ENCODE peak calls at places on chromosome 14, in four cellular contexts. M, A, O and Q are unnamed samples.

GRCh38 chr14:105087963-105088811 is 23.0 kb upstream of the GPR132 start:
- DNase-seq in M (peak), A (no peak), O (no peak), Q (no peak)

GRCh38 chr14:100285021-100285912 is 21.0 kb downstream of the SLC25A29 start:
- DNase-seq in M (peak), A (no peak), O (no peak), Q (peak)

GRCh38 chr14:103142031-103142430 is 18.8 kb downstream of the TNFAIP2 start:
- DNase-seq in M (no peak), A (no peak), O (no peak), Q (no peak)

GRCh38 chr14:99726538-99727095 is 42.5 kb downstream of the CYP46A1 start:
- DNase-seq in M (no peak), A (no peak), O (no peak), Q (no peak)

GRCh38 chr14:76464856-76465255 is 88.9 kb downstream of the ESRRB start:
- DNase-seq in M (no peak), A (no peak), O (no peak), Q (no peak)

GRCh38 chr14:70822706-70823185 is 13.4 kb upstream of the MAP3K9 start:
- DNase-seq in M (no peak), A (no peak), O (no peak), Q (no peak)

GRCh38 chr14:91568626-91569025 is 58.5 kb upstream of the PPP4R3A start:
- DNase-seq in M (no peak), A (no peak), O (no peak), Q (no peak)

GRCh38 chr14:67191768-67192290 is 2.6 kb downstream of the GARIN2 start:
- DNase-seq in M (no peak), A (no peak), O (no peak), Q (no peak)

GRCh38 chr14:79253576-79253975 is 957.7 kb downstream of the DIO2 start:
- DNase-seq in M (no peak), A (no peak), O (no peak), Q (no peak)

GRCh38 chr14:92549853-92550244 is 36.3 kb downstream of the RIN3 start:
- DNase-seq in M (peak), A (peak), O (no peak), Q (no peak)

GRCh38 chr14:105748204-105748578 is 221.8 kb downstream of the TMEM121 start:
- DNase-seq in M (no peak), A (no peak), O (no peak), Q (no peak)

GRCh38 chr14:47857646-47858045 is 182.2 kb upstream of the MDGA2 start:
- DNase-seq in M (no peak), A (no peak), O (no peak), Q (no peak)

GRCh38 chr14:57182760-57183503 is 85.8 kb downstream of the EXOC5 start:
- DNase-seq in M (no peak), A (no peak), O (no peak), Q (no peak)

GRCh38 chr14:91693342-91693741 is 38.5 kb downstream of the CATSPERB start:
- DNase-seq in M (no peak), A (no peak), O (no peak), Q (no peak)

GRCh38 chr14:76500480-76500879 is 124.5 kb downstream of the ESRRB start:
- DNase-seq in M (no peak), A (no peak), O (no peak), Q (no peak)

GRCh38 chr14:68828728-68829127 is 35.9 kb upstream of the ZFP36L1 start:
- DNase-seq in M (no peak), A (no peak), O (no peak), Q (no peak)

GRCh38 chr14:44657688-44658388 is 150.8 kb upstream of the FSCB start:
- DNase-seq in M (no peak), A (no peak), O (no peak), Q (no peak)

GRCh38 chr14:36660736-36661505 is 739 bp upstream of the PAX9 start:
- DNase-seq in M (no peak), A (no peak), O (no peak), Q (no peak)

GRCh38 chr14:102775855-102776760 is 1.1 kb upstream of the TRAF3 start:
- DNase-seq in M (peak), A (no peak), O (no peak), Q (no peak)

GRCh38 chr14:30822080-30822571 is 52.2 kb upstream of the COCH start:
- DNase-seq in M (no peak), A (no peak), O (no peak), Q (no peak)

GRCh38 chr14:34693228-34693939 is 21.0 kb downstream of the CFL2 start:
- DNase-seq in M (peak), A (no peak), O (no peak), Q (no peak)

GRCh38 chr14:33432407-33433023 is 493.8 kb downstream of the NPAS3 start:
- DNase-seq in M (no peak), A (no peak), O (no peak), Q (no peak)

GRCh38 chr14:74595006-74595735 is 16.9 kb downstream of the LTBP2 start:
- DNase-seq in M (peak), A (no peak), O (no peak), Q (peak)

GRCh38 chr14:93764211-93764659 is 24.1 kb downstream of the PRIMA1 start:
- DNase-seq in M (no peak), A (peak), O (no peak), Q (peak)

GRCh38 chr14:47490353-47490752 is 185.1 kb downstream of the MDGA2 start:
- DNase-seq in M (no peak), A (no peak), O (no peak), Q (no peak)

GRCh38 chr14:51525705-51526104 is 126.0 kb upstream of the FRMD6 start:
- DNase-seq in M (no peak), A (no peak), O (no peak), Q (no peak)

GRCh38 chr14:105864116-105864515 is 337.7 kb downstream of the TMEM121 start:
- DNase-seq in M (no peak), A (no peak), O (no peak), Q (peak)

GRCh38 chr14:34875031-34875922 is at the start of gene BAZ1A:
- DNase-seq in M (peak), A (no peak), O (peak), Q (peak)

GRCh38 chr14:73472182-73473114 is 14.1 kb upstream of the NUMB start:
- DNase-seq in M (no peak), A (no peak), O (no peak), Q (no peak)

GRCh38 chr14:70213721-70214282 is 25.1 kb upstream of the SLC8A3 start:
- DNase-seq in M (no peak), A (no peak), O (no peak), Q (no peak)

GRCh38 chr14:52048641-52049204 is 20.1 kb downstream of the NID2 start:
- DNase-seq in M (peak), A (no peak), O (no peak), Q (no peak)

GRCh38 chr14:49218436-49219092 is 367.6 kb downstream of the RPS29 start:
- DNase-seq in M (no peak), A (no peak), O (no peak), Q (no peak)

GRCh38 chr14:99026471-99026870 is 245.5 kb downstream of the BCL11B start:
- DNase-seq in M (no peak), A (no peak), O (no peak), Q (peak)

GRCh38 chr14:77290705-77291104 is 19.7 kb upstream of the NGB start:
- DNase-seq in M (no peak), A (no peak), O (no peak), Q (no peak)

GRCh38 chr14:100393362-100393761 is 70.2 kb downstream of the SLC25A47 start:
- DNase-seq in M (no peak), A (no peak), O (no peak), Q (no peak)

GRCh38 chr14:88559852-88560251 is 3.0 kb upstream of the ZC3H14 start:
- DNase-seq in M (no peak), A (no peak), O (no peak), Q (no peak)

GRCh38 chr14:102684276-102684663 is 91.8 kb downstream of the RCOR1 start:
- DNase-seq in M (no peak), A (no peak), O (no peak), Q (no peak)

GRCh38 chr14:54127526-54127925 is 170.9 kb upstream of the BMP4 start:
- DNase-seq in M (no peak), A (no peak), O (no peak), Q (no peak)

GRCh38 chr14:22474730-22475351 is 114.2 kb downstream of the DAD1 start:
- DNase-seq in M (no peak), A (no peak), O (no peak), Q (no peak)

GRCh38 chr14:22471545-22472121 is 117.4 kb downstream of the DAD1 start:
- DNase-seq in M (no peak), A (no peak), O (no peak), Q (no peak)

GRCh38 chr14:22472935-22473854 is 115.8 kb downstream of the DAD1 start:
- DNase-seq in M (no peak), A (no peak), O (no peak), Q (no peak)

GRCh38 chr14:22469541-22470303 is 119.3 kb downstream of the DAD1 start:
- DNase-seq in M (no peak), A (no peak), O (no peak), Q (no peak)

GRCh38 chr14:22472466-22472865 is 116.6 kb downstream of the DAD1 start:
- DNase-seq in M (no peak), A (no peak), O (no peak), Q (no peak)
- H3K4me3 ChIP-seq in M (no peak), A (no peak), O (no peak), Q (no peak)

DNA sequence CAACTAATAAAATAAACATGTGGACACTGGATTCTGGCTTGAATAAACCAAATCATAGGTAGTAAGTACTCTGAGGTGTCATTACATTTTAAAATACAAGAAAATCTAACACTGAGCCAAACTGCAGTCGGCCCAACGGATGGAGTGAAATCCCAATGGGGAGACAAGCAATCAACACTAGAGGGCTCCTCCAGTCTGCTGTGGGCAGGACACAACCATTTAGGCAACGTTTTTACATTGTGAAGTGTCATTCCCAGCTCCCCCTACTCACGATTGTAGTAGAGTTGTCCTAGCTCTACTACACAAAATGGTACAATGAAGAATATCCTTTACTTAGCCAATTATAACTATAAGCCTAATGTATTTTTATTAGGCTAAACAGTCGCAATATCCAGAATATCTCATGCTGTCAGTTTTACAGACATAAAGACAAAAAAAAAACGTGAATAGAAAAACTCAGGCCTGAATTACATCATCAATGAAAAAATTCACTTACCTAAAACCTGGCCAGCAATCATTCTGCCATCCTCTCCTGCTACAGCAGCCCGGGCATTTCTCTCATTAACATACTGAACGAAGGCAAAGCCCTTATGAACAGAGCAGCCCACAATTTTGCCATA is 35.7 kb downstream of the HNRNPC start:
- DNase-seq in M (no peak), A (no peak), O (no peak), Q (no peak)
- TF ChIP-seq CTCF in M (peak), A (no peak), O (no peak), Q (no peak)

GRCh38 chr14:65424531-65424930 is 12.0 kb downstream of the FUT8 start:
- DNase-seq in M (no peak), A (no peak), O (no peak), Q (no peak)

GRCh38 chr14:65423986-65424385 is 11.5 kb downstream of the FUT8 start:
- DNase-seq in M (no peak), A (no peak), O (no peak), Q (no peak)

GRCh38 chr14:65422093-65422834 is 9.7 kb downstream of the FUT8 start:
- DNase-seq in M (no peak), A (no peak), O (no peak), Q (no peak)

GRCh38 chr14:65419593-65420252 is 7.2 kb downstream of the FUT8 start:
- DNase-seq in M (no peak), A (no peak), O (no peak), Q (no peak)

GRCh38 chr14:65421201-65421981 is 8.9 kb downstream of the FUT8 start:
- DNase-seq in M (no peak), A (no peak), O (no peak), Q (no peak)
- H3K4me3 ChIP-seq in M (no peak), A (no peak), O (no peak), Q (no peak)

DNA sequence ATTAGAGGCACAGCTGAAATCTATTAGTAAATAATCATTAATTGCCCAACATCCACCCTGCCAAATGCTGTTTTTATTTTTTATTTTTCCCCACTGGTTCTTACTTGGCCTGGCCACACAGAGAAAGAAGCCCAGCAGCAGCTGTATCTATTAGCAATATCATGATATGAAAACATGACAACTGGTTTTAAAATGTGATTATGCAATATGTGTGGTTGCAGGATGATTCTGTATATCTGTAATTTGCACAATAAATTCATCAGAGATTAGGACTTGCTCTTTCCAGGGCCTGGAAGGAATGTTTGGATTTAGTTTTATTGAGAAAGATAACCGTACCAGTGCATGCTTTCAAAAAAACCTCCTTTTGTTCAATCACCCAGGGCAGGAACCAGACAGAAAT is 44.9 kb downstream of the SIX6 start:
- DNase-seq in M (no peak), A (no peak), O (no peak), Q (no peak)
- TF ChIP-seq CTCF in M (no peak), A (no peak), O (no peak), Q (no peak)

GRCh38 chr14:61569783-61570182 is 125.5 kb upstream of the HIF1A start:
- DNase-seq in M (peak), A (no peak), O (no peak), Q (peak)

GRCh38 chr14:61566537-61567225 is 128.6 kb upstream of the HIF1A start:
- DNase-seq in M (no peak), A (no peak), O (no peak), Q (peak)

GRCh38 chr14:61568572-61569011 is 126.7 kb upstream of the HIF1A start:
- DNase-seq in M (peak), A (no peak), O (no peak), Q (no peak)

GRCh38 chr14:61569308-61569707 is 126.0 kb upstream of the HIF1A start:
- DNase-seq in M (no peak), A (no peak), O (no peak), Q (no peak)

DNA sequence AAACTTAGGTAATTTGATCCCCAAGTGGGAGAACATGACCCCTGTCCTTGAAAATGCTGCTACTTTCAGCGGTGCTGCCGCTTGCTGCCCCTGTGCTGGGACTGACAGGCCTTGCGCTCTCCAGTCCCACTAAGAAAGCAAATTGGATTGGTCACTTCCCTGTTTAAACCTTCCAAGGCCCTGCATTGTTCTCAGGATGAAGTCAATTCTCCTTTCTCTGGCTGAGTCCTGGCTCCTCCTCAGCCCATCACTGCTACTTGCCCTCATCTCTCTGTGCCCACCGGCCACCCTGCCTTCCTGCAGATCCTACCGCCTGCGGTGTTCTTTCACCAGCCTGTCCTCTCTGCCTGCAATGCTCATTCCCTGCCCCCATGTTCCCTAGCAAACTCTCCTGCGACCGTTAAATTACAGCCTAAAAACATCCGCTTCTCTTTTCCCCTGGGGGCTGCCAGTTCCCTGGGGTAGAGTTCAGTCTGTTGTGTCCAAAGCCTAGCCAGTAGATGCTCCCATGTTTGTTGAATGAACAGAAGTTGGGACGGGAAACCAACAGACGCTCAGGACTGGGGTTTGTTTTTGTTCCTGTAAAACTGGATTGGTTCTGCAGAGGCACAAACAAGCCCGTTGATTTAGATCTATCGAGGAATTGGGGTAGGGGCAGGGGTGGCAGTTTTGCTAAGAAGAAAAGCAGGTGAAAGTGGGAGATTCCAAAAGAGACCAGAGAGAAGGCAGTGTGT is 127.3 kb upstream of the HIF1A start:
- DNase-seq in M (no peak), A (no peak), O (no peak), Q (peak)
- H3K4me3 ChIP-seq in M (peak), A (peak), O (no peak), Q (peak)

GRCh38 chr14:80572666-80573065 is 361.4 kb upstream of the DIO2 start:
- DNase-seq in M (no peak), A (no peak), O (no peak), Q (no peak)
- TF ChIP-seq CTCF in M (no peak), A (no peak), O (no peak), Q (no peak)

GRCh38 chr14:64919215-64919614 is 5.0 kb downstream of the CHURC1 start:
- DNase-seq in M (no peak), A (no peak), O (no peak), Q (no peak)
- H3K4me3 ChIP-seq in M (no peak), A (no peak), O (no peak), Q (no peak)

GRCh38 chr14:23120405-23121251 is 1.6 kb upstream of the CEBPE start:
- DNase-seq in M (peak), A (peak), O (peak), Q (peak)
- TF ChIP-seq CTCF in M (peak), A (peak), O (peak), Q (peak)